ENCODE peak calls at places on chromosome 16, in six cellular contexts. One of them, this sample, is unnamed.

GRCh38 chr16:86640265-86640843 is 62.0 kb downstream of the FOXL1 start:
- DNase-seq in A549: no peak
- DNase-seq in IMR-90: no peak
- DNase-seq in GM12878: no peak
- DNase-seq in K562: no peak
- DNase-seq in HepG2: no peak
- DNase-seq in this sample: no peak

GRCh38 chr16:70257391-70257790 is 5.7 kb upstream of the EXOSC6 start:
- DNase-seq in A549: no peak
- DNase-seq in IMR-90: no peak
- DNase-seq in GM12878: no peak
- DNase-seq in K562: no peak
- DNase-seq in HepG2: no peak
- DNase-seq in this sample: peak

GRCh38 chr16:72938426-72939164 is 109.3 kb downstream of the ZFHX3 start:
- DNase-seq in A549: peak
- DNase-seq in IMR-90: peak
- DNase-seq in GM12878: no peak
- DNase-seq in K562: no peak
- DNase-seq in HepG2: no peak
- DNase-seq in this sample: no peak

GRCh38 chr16:51853586-51853985 is 693.4 kb downstream of the TOX3 start:
- DNase-seq in A549: no peak
- DNase-seq in IMR-90: no peak
- DNase-seq in GM12878: no peak
- DNase-seq in K562: no peak
- DNase-seq in HepG2: no peak
- DNase-seq in this sample: no peak

GRCh38 chr16:27363797-27364196 is 38.2 kb upstream of the IL21R start:
- DNase-seq in A549: peak
- DNase-seq in IMR-90: no peak
- DNase-seq in GM12878: no peak
- DNase-seq in K562: no peak
- DNase-seq in HepG2: no peak
- DNase-seq in this sample: no peak

GRCh38 chr16:46649571-46649970 is 28.4 kb upstream of the SHCBP1 start:
- DNase-seq in A549: no peak
- DNase-seq in IMR-90: peak
- DNase-seq in GM12878: no peak
- DNase-seq in K562: peak
- DNase-seq in HepG2: no peak
- DNase-seq in this sample: no peak

GRCh38 chr16:14015948-14016347 is 55.2 kb upstream of the MRTFB start:
- DNase-seq in A549: peak
- DNase-seq in IMR-90: peak
- DNase-seq in GM12878: no peak
- DNase-seq in K562: no peak
- DNase-seq in HepG2: no peak
- DNase-seq in this sample: no peak

GRCh38 chr16:17070882-17071592 is 399.7 kb downstream of the XYLT1 start:
- DNase-seq in A549: peak
- DNase-seq in IMR-90: no peak
- DNase-seq in GM12878: peak
- DNase-seq in K562: no peak
- DNase-seq in HepG2: no peak
- DNase-seq in this sample: no peak

GRCh38 chr16:81720973-81721907 is 57.9 kb upstream of the PLCG2 start:
- DNase-seq in A549: no peak
- DNase-seq in IMR-90: peak
- DNase-seq in GM12878: no peak
- DNase-seq in K562: no peak
- DNase-seq in HepG2: no peak
- DNase-seq in this sample: no peak

GRCh38 chr16:3431779-3432219 is 11.5 kb downstream of the ZNF597 start:
- DNase-seq in A549: no peak
- DNase-seq in IMR-90: peak
- DNase-seq in GM12878: no peak
- DNase-seq in K562: peak
- DNase-seq in HepG2: no peak
- DNase-seq in this sample: no peak

GRCh38 chr16:30351586-30352419 is 3.3 kb downstream of the CD2BP2 start:
- DNase-seq in A549: peak
- DNase-seq in IMR-90: peak
- DNase-seq in GM12878: no peak
- DNase-seq in K562: no peak
- DNase-seq in HepG2: no peak
- DNase-seq in this sample: no peak

GRCh38 chr16:67917852-67918236 is 13.8 kb downstream of the CTRL start:
- DNase-seq in A549: peak
- DNase-seq in IMR-90: peak
- DNase-seq in GM12878: no peak
- DNase-seq in K562: peak
- DNase-seq in HepG2: peak
- DNase-seq in this sample: no peak

GRCh38 chr16:6573577-6573976 is 759.1 kb upstream of the RBFOX1 start:
- DNase-seq in A549: no peak
- DNase-seq in IMR-90: no peak
- DNase-seq in GM12878: no peak
- DNase-seq in K562: no peak
- DNase-seq in HepG2: peak
- DNase-seq in this sample: peak

GRCh38 chr16:57313509-57313908 is 29.0 kb upstream of the PLLP start:
- DNase-seq in A549: no peak
- DNase-seq in IMR-90: no peak
- DNase-seq in GM12878: no peak
- DNase-seq in K562: no peak
- DNase-seq in HepG2: no peak
- DNase-seq in this sample: no peak

GRCh38 chr16:86044881-86045600 is 146.1 kb downstream of the IRF8 start:
- DNase-seq in A549: no peak
- DNase-seq in IMR-90: no peak
- DNase-seq in GM12878: no peak
- DNase-seq in K562: peak
- DNase-seq in HepG2: no peak
- DNase-seq in this sample: no peak

GRCh38 chr16:48831081-48831722 is 221.2 kb upstream of the N4BP1 start:
- DNase-seq in A549: peak
- DNase-seq in IMR-90: no peak
- DNase-seq in GM12878: no peak
- DNase-seq in K562: peak
- DNase-seq in HepG2: peak
- DNase-seq in this sample: peak

GRCh38 chr16:66652661-66653060 is 43.9 kb downstream of the CMTM4 start:
- DNase-seq in A549: no peak
- DNase-seq in IMR-90: no peak
- DNase-seq in GM12878: no peak
- DNase-seq in K562: no peak
- DNase-seq in HepG2: no peak
- DNase-seq in this sample: no peak

GRCh38 chr16:1159973-1160772 is 7.3 kb downstream of the CACNA1H start:
- DNase-seq in A549: no peak
- DNase-seq in IMR-90: no peak
- DNase-seq in GM12878: no peak
- DNase-seq in K562: peak
- DNase-seq in HepG2: peak
- DNase-seq in this sample: no peak
- TF ChIP-seq BHLHE40 in A549: no peak
- TF ChIP-seq BHLHE40 in IMR-90: no peak
- TF ChIP-seq BHLHE40 in GM12878: no peak
- TF ChIP-seq BHLHE40 in K562: no peak
- TF ChIP-seq BHLHE40 in HepG2: no peak
- TF ChIP-seq BHLHE40 in this sample: no peak

GRCh38 chr16:77636615-77637014 is 85.7 kb upstream of the NUDT7 start:
- DNase-seq in A549: no peak
- DNase-seq in IMR-90: no peak
- DNase-seq in GM12878: no peak
- DNase-seq in K562: no peak
- DNase-seq in HepG2: no peak
- DNase-seq in this sample: no peak
- TF ChIP-seq BHLHE40 in A549: no peak
- TF ChIP-seq BHLHE40 in IMR-90: no peak
- TF ChIP-seq BHLHE40 in GM12878: no peak
- TF ChIP-seq BHLHE40 in K562: no peak
- TF ChIP-seq BHLHE40 in HepG2: no peak
- TF ChIP-seq BHLHE40 in this sample: no peak

GRCh38 chr16:88754109-88754911 is 30.7 kb downstream of the PIEZO1 start:
- DNase-seq in A549: no peak
- DNase-seq in IMR-90: no peak
- DNase-seq in GM12878: no peak
- DNase-seq in K562: no peak
- DNase-seq in HepG2: no peak
- DNase-seq in this sample: no peak

GRCh38 chr16:88753600-88753999 is 31.4 kb downstream of the PIEZO1 start:
- DNase-seq in A549: no peak
- DNase-seq in IMR-90: no peak
- DNase-seq in GM12878: no peak
- DNase-seq in K562: no peak
- DNase-seq in HepG2: no peak
- DNase-seq in this sample: no peak

GRCh38 chr16:88753191-88753590 is 31.8 kb downstream of the PIEZO1 start:
- DNase-seq in A549: no peak
- DNase-seq in IMR-90: no peak
- DNase-seq in GM12878: no peak
- DNase-seq in K562: no peak
- DNase-seq in HepG2: no peak
- DNase-seq in this sample: no peak

GRCh38 chr16:88755745-88756443 is 29.1 kb downstream of the PIEZO1 start:
- DNase-seq in A549: no peak
- DNase-seq in IMR-90: no peak
- DNase-seq in GM12878: no peak
- DNase-seq in K562: no peak
- DNase-seq in HepG2: no peak
- DNase-seq in this sample: no peak

DNA sequence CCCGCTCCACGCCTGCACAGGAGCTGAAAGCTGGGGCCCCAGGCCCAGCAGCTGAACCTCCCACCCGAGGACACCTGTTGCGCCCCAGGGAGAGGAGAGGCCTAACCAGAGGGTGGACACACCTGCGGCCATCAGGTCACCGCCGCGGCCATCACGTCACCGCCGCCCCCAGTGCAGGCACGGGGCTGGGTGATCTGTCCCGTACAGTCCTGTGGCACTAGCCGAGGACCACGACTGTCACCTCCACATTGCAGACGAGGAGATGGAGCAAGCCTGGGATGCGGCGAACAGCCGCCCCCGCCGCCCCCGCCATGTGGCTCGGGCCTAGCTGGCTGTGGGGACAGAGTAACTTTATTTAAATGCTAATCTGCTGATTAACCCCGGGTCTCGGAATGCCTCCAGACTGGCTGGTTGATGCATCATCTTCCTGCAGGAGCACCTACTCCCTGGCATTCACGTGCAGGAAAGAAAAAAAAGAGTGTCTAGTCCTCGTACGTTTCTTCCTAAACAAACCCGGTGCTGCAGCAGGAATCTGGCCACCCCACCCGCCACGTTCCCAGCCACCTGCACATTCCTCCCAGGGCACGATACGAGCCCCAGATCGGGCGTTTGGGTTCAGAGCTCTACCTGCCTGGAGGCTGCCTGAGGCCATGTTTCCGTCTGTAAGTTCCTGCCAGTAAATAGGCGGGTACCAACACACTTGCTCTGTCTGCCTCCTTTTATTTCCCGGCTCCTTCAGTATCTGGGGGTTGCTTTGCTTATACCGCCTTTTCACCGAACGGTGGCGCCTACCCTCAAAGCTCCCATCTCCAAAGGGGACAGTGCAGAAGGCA is 29.9 kb downstream of the PIEZO1 start:
- DNase-seq in A549: no peak
- DNase-seq in IMR-90: peak
- DNase-seq in GM12878: no peak
- DNase-seq in K562: no peak
- DNase-seq in HepG2: no peak
- DNase-seq in this sample: peak
- TF ChIP-seq BHLHE40 in A549: no peak
- TF ChIP-seq BHLHE40 in IMR-90: peak
- TF ChIP-seq BHLHE40 in GM12878: no peak
- TF ChIP-seq BHLHE40 in K562: no peak
- TF ChIP-seq BHLHE40 in HepG2: no peak
- TF ChIP-seq BHLHE40 in this sample: no peak

DNA sequence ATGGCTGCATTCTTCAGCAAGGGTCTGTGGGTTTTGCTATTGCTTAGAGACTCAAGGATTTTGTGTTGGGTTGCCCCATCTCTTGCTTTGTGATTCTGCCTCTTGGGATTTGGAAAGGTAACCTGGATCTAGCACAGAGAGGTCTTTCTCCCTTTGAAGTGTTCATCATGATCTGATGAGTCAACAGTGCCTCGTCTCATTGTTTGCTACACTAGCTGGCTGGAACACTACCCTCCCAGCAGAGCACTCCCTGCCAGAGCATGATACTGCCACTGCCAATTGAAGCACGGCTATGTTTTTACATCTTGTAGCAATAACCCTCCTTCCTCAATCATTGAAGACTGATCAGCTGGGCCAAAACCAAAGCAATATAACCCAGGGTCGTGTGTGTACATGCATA is 361.0 kb downstream of the CDH13 start:
- DNase-seq in A549: no peak
- DNase-seq in IMR-90: peak
- DNase-seq in GM12878: no peak
- DNase-seq in K562: no peak
- DNase-seq in HepG2: no peak
- DNase-seq in this sample: no peak
- TF ChIP-seq BHLHE40 in A549: no peak
- TF ChIP-seq BHLHE40 in IMR-90: no peak
- TF ChIP-seq BHLHE40 in GM12878: no peak
- TF ChIP-seq BHLHE40 in K562: no peak
- TF ChIP-seq BHLHE40 in HepG2: no peak
- TF ChIP-seq BHLHE40 in this sample: no peak

This sample was measured in HEK293T.